ENCODE peak calls at places on chromosomes 12 and 14, in nine cellular contexts. One of them, this sample, is unnamed.
A peak's percentile ranks its signal among the peaks of the same experiment; 100 is the strongest.

GRCh38 chr12:118103231-118103600 is 595 bp downstream of the VSIG10 start:
- DNase-seq in WTC11: no peak
- DNase-seq in AG09319: no peak
- DNase-seq in omental fat pad: no peak
- DNase-seq in AG04450: no peak
- DNase-seq in fibroblast of pulmonary artery: no peak
- DNase-seq in progenitor cell of endocrine pancreas: peak; percentile 37
- DNase-seq in Calu3: peak; percentile 45
- DNase-seq in fibroblast of the aortic adventitia: peak; percentile 13
- DNase-seq in this sample: peak; percentile 56

GRCh38 chr14:44620106-44621019 is 113.3 kb upstream of the FSCB start:
- DNase-seq in Calu3: no peak
- DNase-seq in WTC11: no peak
- DNase-seq in progenitor cell of endocrine pancreas: no peak
- DNase-seq in AG09319: no peak
- DNase-seq in fibroblast of the aortic adventitia: peak; percentile 20
- DNase-seq in fibroblast of pulmonary artery: peak; percentile 45
- DNase-seq in AG04450: no peak
- DNase-seq in omental fat pad: no peak
- DNase-seq in this sample: no peak

GRCh38 chr14:22388669-22389625 is 200.1 kb downstream of the DAD1 start:
- DNase-seq in progenitor cell of endocrine pancreas: no peak
- DNase-seq in omental fat pad: no peak
- DNase-seq in fibroblast of the aortic adventitia: peak; percentile 43
- DNase-seq in fibroblast of pulmonary artery: peak; percentile 16
- DNase-seq in WTC11: no peak
- DNase-seq in Calu3: no peak
- DNase-seq in AG09319: no peak
- DNase-seq in AG04450: no peak
- DNase-seq in this sample: no peak

GRCh38 chr12:57090924-57091632 is 2.2 kb downstream of the NAB2 start:
- DNase-seq in progenitor cell of endocrine pancreas: no peak
- DNase-seq in omental fat pad: no peak
- DNase-seq in AG09319: no peak
- DNase-seq in WTC11: no peak
- DNase-seq in AG04450: no peak
- DNase-seq in fibroblast of pulmonary artery: no peak
- DNase-seq in Calu3: no peak
- DNase-seq in fibroblast of the aortic adventitia: no peak
- DNase-seq in this sample: no peak

GRCh38 chr14:69716483-69717187 is 50.3 kb upstream of the SRSF5 start:
- DNase-seq in progenitor cell of endocrine pancreas: no peak
- DNase-seq in AG09319: peak; percentile 81
- DNase-seq in fibroblast of pulmonary artery: peak; percentile 98
- DNase-seq in AG04450: peak; percentile 86
- DNase-seq in fibroblast of the aortic adventitia: peak; percentile 91
- DNase-seq in omental fat pad: no peak
- DNase-seq in Calu3: no peak
- DNase-seq in WTC11: no peak
- DNase-seq in this sample: no peak

GRCh38 chr12:4293942-4294505 is 20.5 kb downstream of the CCND2 start:
- DNase-seq in WTC11: peak; percentile 8
- DNase-seq in progenitor cell of endocrine pancreas: no peak
- DNase-seq in fibroblast of the aortic adventitia: no peak
- DNase-seq in AG04450: no peak
- DNase-seq in omental fat pad: no peak
- DNase-seq in fibroblast of pulmonary artery: no peak
- DNase-seq in AG09319: no peak
- DNase-seq in Calu3: no peak
- DNase-seq in this sample: no peak

GRCh38 chr12:79769860-79770485 is 79.2 kb upstream of the PAWR start:
- DNase-seq in progenitor cell of endocrine pancreas: no peak
- DNase-seq in fibroblast of the aortic adventitia: no peak
- DNase-seq in AG09319: no peak
- DNase-seq in omental fat pad: no peak
- DNase-seq in WTC11: no peak
- DNase-seq in Calu3: no peak
- DNase-seq in fibroblast of pulmonary artery: no peak
- DNase-seq in AG04450: no peak
- DNase-seq in this sample: no peak

GRCh38 chr14:85415015-85415712 is 114.8 kb upstream of the FLRT2 start:
- DNase-seq in AG09319: peak; percentile 61
- DNase-seq in WTC11: peak; percentile 22
- DNase-seq in Calu3: no peak
- DNase-seq in fibroblast of the aortic adventitia: peak; percentile 97
- DNase-seq in omental fat pad: no peak
- DNase-seq in fibroblast of pulmonary artery: peak; percentile 98
- DNase-seq in AG04450: peak; percentile 63
- DNase-seq in progenitor cell of endocrine pancreas: no peak
- DNase-seq in this sample: no peak

GRCh38 chr14:82385043-82385442 is 851.4 kb upstream of the SEL1L start:
- DNase-seq in Calu3: no peak
- DNase-seq in WTC11: no peak
- DNase-seq in progenitor cell of endocrine pancreas: no peak
- DNase-seq in fibroblast of the aortic adventitia: no peak
- DNase-seq in omental fat pad: no peak
- DNase-seq in fibroblast of pulmonary artery: no peak
- DNase-seq in AG09319: no peak
- DNase-seq in AG04450: no peak
- DNase-seq in this sample: no peak

GRCh38 chr12:82857276-82857675 is 170.6 kb downstream of the TMTC2 start:
- DNase-seq in progenitor cell of endocrine pancreas: no peak
- DNase-seq in AG04450: no peak
- DNase-seq in omental fat pad: no peak
- DNase-seq in WTC11: no peak
- DNase-seq in fibroblast of pulmonary artery: no peak
- DNase-seq in Calu3: no peak
- DNase-seq in fibroblast of the aortic adventitia: no peak
- DNase-seq in AG09319: no peak
- DNase-seq in this sample: peak; percentile 4

GRCh38 chr12:47800582-47800981 is 19.1 kb downstream of the HDAC7 start:
- DNase-seq in omental fat pad: no peak
- DNase-seq in progenitor cell of endocrine pancreas: no peak
- DNase-seq in AG04450: no peak
- DNase-seq in AG09319: no peak
- DNase-seq in Calu3: no peak
- DNase-seq in WTC11: no peak
- DNase-seq in fibroblast of the aortic adventitia: no peak
- DNase-seq in fibroblast of pulmonary artery: no peak
- DNase-seq in this sample: no peak

GRCh38 chr12:96244826-96245225 is 50.7 kb downstream of the ELK3 start:
- DNase-seq in fibroblast of the aortic adventitia: no peak
- DNase-seq in WTC11: no peak
- DNase-seq in AG09319: no peak
- DNase-seq in omental fat pad: no peak
- DNase-seq in Calu3: no peak
- DNase-seq in fibroblast of pulmonary artery: no peak
- DNase-seq in AG04450: no peak
- DNase-seq in progenitor cell of endocrine pancreas: no peak
- DNase-seq in this sample: no peak

GRCh38 chr14:22819191-22819988 is 4.2 kb upstream of the SLC7A7 start:
- DNase-seq in omental fat pad: no peak
- DNase-seq in progenitor cell of endocrine pancreas: no peak
- DNase-seq in WTC11: peak; percentile 65
- DNase-seq in AG04450: no peak
- DNase-seq in fibroblast of pulmonary artery: peak; percentile 89
- DNase-seq in AG09319: peak; percentile 71
- DNase-seq in Calu3: peak; percentile 38
- DNase-seq in fibroblast of the aortic adventitia: peak; percentile 75
- DNase-seq in this sample: peak; percentile 31

GRCh38 chr14:24231263-24232120 is 675 bp downstream of the NEDD8 start:
- DNase-seq in omental fat pad: no peak
- DNase-seq in fibroblast of pulmonary artery: no peak
- DNase-seq in fibroblast of the aortic adventitia: no peak
- DNase-seq in AG09319: no peak
- DNase-seq in WTC11: no peak
- DNase-seq in progenitor cell of endocrine pancreas: no peak
- DNase-seq in Calu3: no peak
- DNase-seq in AG04450: no peak
- DNase-seq in this sample: no peak

GRCh38 chr12:54759751-54760150 is 94.6 kb upstream of the MUCL1 start:
- DNase-seq in omental fat pad: no peak
- DNase-seq in AG09319: no peak
- DNase-seq in AG04450: no peak
- DNase-seq in Calu3: peak; percentile 50
- DNase-seq in fibroblast of pulmonary artery: peak; percentile 26
- DNase-seq in WTC11: peak; percentile 43
- DNase-seq in fibroblast of the aortic adventitia: peak; percentile 22
- DNase-seq in progenitor cell of endocrine pancreas: no peak
- DNase-seq in this sample: peak; percentile 19
- TF ChIP-seq CTCF in omental fat pad: no peak
- TF ChIP-seq CTCF in AG09319: no peak
- TF ChIP-seq CTCF in AG04450: peak; percentile 27
- TF ChIP-seq CTCF in Calu3: peak; percentile 18
- TF ChIP-seq CTCF in fibroblast of pulmonary artery: peak; percentile 32
- TF ChIP-seq CTCF in WTC11: no peak
- TF ChIP-seq CTCF in fibroblast of the aortic adventitia: peak; percentile 25
- TF ChIP-seq CTCF in progenitor cell of endocrine pancreas: peak; percentile 47
- TF ChIP-seq CTCF in this sample: peak; percentile 47

GRCh38 chr12:55736780-55737580 is 5.9 kb upstream of the GDF11 start:
- DNase-seq in fibroblast of pulmonary artery: peak; percentile 81
- DNase-seq in WTC11: peak; percentile 94
- DNase-seq in Calu3: peak; percentile 89
- DNase-seq in AG09319: no peak
- DNase-seq in progenitor cell of endocrine pancreas: peak; percentile 49
- DNase-seq in fibroblast of the aortic adventitia: peak; percentile 75
- DNase-seq in AG04450: no peak
- DNase-seq in omental fat pad: peak; percentile 54
- DNase-seq in this sample: peak; percentile 74

GRCh38 chr12:55738113-55739024 is 4.6 kb upstream of the GDF11 start:
- DNase-seq in AG09319: no peak
- DNase-seq in fibroblast of pulmonary artery: peak; percentile 89
- DNase-seq in fibroblast of the aortic adventitia: peak; percentile 90
- DNase-seq in progenitor cell of endocrine pancreas: peak; percentile 58
- DNase-seq in omental fat pad: no peak
- DNase-seq in AG04450: no peak
- DNase-seq in WTC11: peak; percentile 90
- DNase-seq in Calu3: peak; percentile 86
- DNase-seq in this sample: peak; percentile 83

GRCh38 chr12:55736076-55736475 is 6.8 kb upstream of the GDF11 start:
- DNase-seq in fibroblast of the aortic adventitia: no peak
- DNase-seq in AG04450: no peak
- DNase-seq in Calu3: no peak
- DNase-seq in fibroblast of pulmonary artery: no peak
- DNase-seq in AG09319: no peak
- DNase-seq in progenitor cell of endocrine pancreas: no peak
- DNase-seq in WTC11: no peak
- DNase-seq in omental fat pad: no peak
- DNase-seq in this sample: no peak

GRCh38 chr12:55739025-55739378 is 3.9 kb upstream of the GDF11 start:
- DNase-seq in AG04450: no peak
- DNase-seq in progenitor cell of endocrine pancreas: no peak
- DNase-seq in Calu3: no peak
- DNase-seq in fibroblast of pulmonary artery: no peak
- DNase-seq in fibroblast of the aortic adventitia: no peak
- DNase-seq in omental fat pad: no peak
- DNase-seq in WTC11: no peak
- DNase-seq in AG09319: no peak
- DNase-seq in this sample: no peak

GRCh38 chr12:55737581-55738112 is 5.3 kb upstream of the GDF11 start:
- DNase-seq in fibroblast of the aortic adventitia: no peak
- DNase-seq in fibroblast of pulmonary artery: no peak
- DNase-seq in WTC11: no peak
- DNase-seq in omental fat pad: no peak
- DNase-seq in progenitor cell of endocrine pancreas: no peak
- DNase-seq in AG09319: no peak
- DNase-seq in Calu3: no peak
- DNase-seq in AG04450: no peak
- DNase-seq in this sample: no peak
- TF ChIP-seq CTCF in fibroblast of the aortic adventitia: no peak
- TF ChIP-seq CTCF in fibroblast of pulmonary artery: no peak
- TF ChIP-seq CTCF in WTC11: no peak
- TF ChIP-seq CTCF in omental fat pad: no peak
- TF ChIP-seq CTCF in progenitor cell of endocrine pancreas: no peak
- TF ChIP-seq CTCF in AG09319: no peak
- TF ChIP-seq CTCF in Calu3: no peak
- TF ChIP-seq CTCF in AG04450: no peak
- TF ChIP-seq CTCF in this sample: no peak

DNA sequence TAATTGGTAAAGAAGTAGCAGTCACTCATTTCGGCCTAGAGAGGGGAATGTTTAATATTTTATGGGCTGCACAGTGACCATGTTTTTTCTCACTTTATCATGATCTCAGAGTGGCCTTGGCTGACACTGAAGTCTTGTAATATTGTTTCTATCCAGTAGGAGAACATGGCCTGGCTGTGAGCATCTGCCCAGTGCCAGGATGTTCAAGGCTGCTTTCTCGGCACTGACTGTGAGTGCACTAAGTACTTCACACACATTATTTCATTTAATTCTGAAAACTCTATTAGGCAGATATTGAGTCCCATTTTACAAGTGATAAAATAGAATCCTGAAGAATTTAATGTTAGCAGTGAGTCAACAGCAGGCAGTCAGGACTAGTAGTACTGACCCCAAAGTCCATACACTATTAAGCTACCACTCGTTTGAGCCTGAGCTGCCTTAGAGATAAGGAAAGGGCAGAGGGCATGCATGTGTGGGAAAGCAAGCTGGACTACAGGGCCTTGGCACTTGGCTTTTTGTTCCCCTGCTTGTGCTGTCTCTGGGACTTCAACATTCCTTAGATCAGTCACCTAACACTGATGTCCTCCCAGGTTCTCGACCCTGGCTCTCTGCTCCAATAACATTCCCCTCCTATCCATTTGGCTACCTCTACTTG is 42.2 kb upstream of the APPL2 start:
- DNase-seq in fibroblast of pulmonary artery: peak; percentile 34
- DNase-seq in WTC11: no peak
- DNase-seq in Calu3: peak; percentile 12
- DNase-seq in AG04450: no peak
- DNase-seq in omental fat pad: no peak
- DNase-seq in fibroblast of the aortic adventitia: peak; percentile 49
- DNase-seq in progenitor cell of endocrine pancreas: no peak
- DNase-seq in AG09319: no peak
- DNase-seq in this sample: no peak
- TF ChIP-seq CTCF in fibroblast of pulmonary artery: peak; percentile 28
- TF ChIP-seq CTCF in WTC11: no peak
- TF ChIP-seq CTCF in Calu3: no peak
- TF ChIP-seq CTCF in AG04450: peak; percentile 40
- TF ChIP-seq CTCF in omental fat pad: no peak
- TF ChIP-seq CTCF in fibroblast of the aortic adventitia: peak; percentile 45
- TF ChIP-seq CTCF in progenitor cell of endocrine pancreas: peak; percentile 43
- TF ChIP-seq CTCF in AG09319: no peak
- TF ChIP-seq CTCF in this sample: no peak

DNA sequence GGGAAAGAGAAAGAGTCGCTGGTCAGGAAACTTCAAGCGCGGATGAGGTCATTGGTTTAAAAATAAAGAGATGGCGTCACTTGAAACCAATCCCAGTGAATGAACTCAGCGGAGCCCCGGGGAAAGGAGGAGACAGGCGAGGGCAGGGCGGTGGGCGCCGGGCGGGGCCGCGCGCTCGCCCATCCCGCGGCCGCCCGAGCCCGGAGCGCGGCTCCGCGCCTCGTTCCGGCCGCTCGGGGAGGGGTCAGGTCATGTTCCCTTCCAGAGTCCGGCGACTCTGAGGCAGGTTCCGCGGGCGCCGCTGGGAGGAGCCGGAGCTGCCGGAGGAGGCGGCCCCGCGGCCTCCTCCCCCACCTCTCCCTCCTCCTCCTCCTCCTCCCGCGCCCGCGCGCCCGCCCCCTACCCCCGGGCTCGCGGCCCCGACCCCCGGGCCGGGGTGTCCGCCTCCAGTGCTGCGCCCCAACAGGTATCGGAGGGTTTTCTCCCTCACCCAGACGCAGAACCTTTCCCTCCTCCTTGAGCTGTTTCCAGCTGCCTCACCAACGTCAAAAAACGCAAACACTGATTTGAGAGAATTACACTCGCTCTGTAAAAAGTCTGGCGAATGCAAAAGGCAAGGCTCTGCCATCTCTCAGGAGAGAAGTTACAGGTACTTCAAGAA is at the start of gene DUSP16:
- DNase-seq in progenitor cell of endocrine pancreas: peak; percentile 98
- DNase-seq in AG04450: peak; percentile 81
- DNase-seq in AG09319: peak; percentile 85
- DNase-seq in fibroblast of the aortic adventitia: peak; percentile 95
- DNase-seq in Calu3: peak; percentile 94
- DNase-seq in omental fat pad: peak; percentile 75
- DNase-seq in fibroblast of pulmonary artery: peak; percentile 95
- DNase-seq in WTC11: peak; percentile 94
- DNase-seq in this sample: peak; percentile 92
- TF ChIP-seq CTCF in progenitor cell of endocrine pancreas: peak; percentile 33
- TF ChIP-seq CTCF in AG04450: no peak
- TF ChIP-seq CTCF in AG09319: no peak
- TF ChIP-seq CTCF in fibroblast of the aortic adventitia: peak; percentile 6
- TF ChIP-seq CTCF in Calu3: no peak
- TF ChIP-seq CTCF in omental fat pad: no peak
- TF ChIP-seq CTCF in fibroblast of pulmonary artery: no peak
- TF ChIP-seq CTCF in WTC11: no peak
- TF ChIP-seq CTCF in this sample: no peak

This sample was measured in nephron progenitor cell.